ENCODE peak calls at places on chromosomes 11 and 22, in five cellular contexts. Q, F, Z, H and X are unnamed samples.

GRCh38 chr11:29554000-29554399 is 462.8 kb downstream of the KCNA4 start:
- DNase-seq in Q (no peak), F (no peak), Z (no peak), H (no peak), X (no peak)

GRCh38 chr11:96260067-96260511 is 82.9 kb downstream of the MAML2 start:
- DNase-seq in Q (no peak), F (no peak), Z (no peak), H (no peak), X (no peak)

GRCh38 chr22:37141971-37142647 is 7.6 kb downstream of the IL2RB start:
- DNase-seq in Q (no peak), F (no peak), Z (no peak), H (no peak), X (no peak)

GRCh38 chr11:116044520-116044919 is 540.3 kb upstream of the CADM1 start:
- DNase-seq in Q (no peak), F (no peak), Z (no peak), H (no peak), X (no peak)

GRCh38 chr11:103709366-103709765 is 327.1 kb upstream of the DDI1 start:
- DNase-seq in Q (no peak), F (no peak), Z (no peak), H (peak), X (peak)

GRCh38 chr22:20438066-20438677 is 547 bp upstream of the SCARF2 start:
- DNase-seq in Q (peak), F (no peak), Z (no peak), H (no peak), X (no peak)

GRCh38 chr11:130212431-130212961 is 52.9 kb downstream of the ST14 start:
- DNase-seq in Q (peak), F (no peak), Z (peak), H (no peak), X (no peak)

GRCh38 chr11:9017773-9018172 is 14.0 kb upstream of the NRIP3 start:
- DNase-seq in Q (peak), F (no peak), Z (peak), H (no peak), X (no peak)